ENCODE peak calls at places on chromosomes 1 and 21, in eight cellular contexts. D is HAP-1; U is HEK293T; H is GM23248; X is midbrain; V is ELF-1; B is stimulated activated CD4-positive, alpha-beta T cell treated with anti-CD3 and anti-CD28 coated beads, Interleukin-2, amount 100 ng/mL, for 24 hours; Z is T-helper 2 cell. Y is an unnamed sample.

GRCh38 chr21:31880816-31881215 is 8.0 kb downstream of the HUNK start:
- DNase-seq in D (no peak), U (no peak), H (no peak), X (no peak), V (no peak), B (no peak), Z (no peak), Y (no peak)

GRCh38 chr1:238823416-238823815 is 563.0 kb upstream of the CHRM3 start:
- DNase-seq in D (no peak), U (no peak), H (no peak), X (no peak), V (peak), B (no peak), Z (no peak), Y (no peak)

GRCh38 chr1:118504867-118505266 is 319.8 kb upstream of the SPAG17 start:
- DNase-seq in D (no peak), U (no peak), H (no peak), X (no peak), V (no peak), B (no peak), Z (no peak), Y (no peak)

GRCh38 chr21:31351438-31351837 is 7.4 kb upstream of the TIAM1 start:
- DNase-seq in D (no peak), U (peak), H (peak), X (no peak), V (peak), B (no peak), Z (no peak), Y (no peak)

GRCh38 chr21:42784276-42784675 is 95.1 kb downstream of the WDR4 start:
- DNase-seq in D (no peak), U (no peak), H (no peak), X (no peak), V (no peak), B (no peak), Z (no peak), Y (no peak)

GRCh38 chr1:41537788-41538351 is 53.4 kb upstream of the EDN2 start:
- DNase-seq in D (no peak), U (peak), H (peak), X (no peak), V (no peak), B (no peak), Z (no peak), Y (no peak)

GRCh38 chr21:29302340-29302991 is 3.7 kb downstream of the BACH1 start:
- DNase-seq in D (no peak), U (no peak), H (peak), X (no peak), V (peak), B (no peak), Z (no peak), Y (no peak)

GRCh38 chr1:48760889-48761288 is 15.8 kb downstream of the BEND5 start:
- DNase-seq in D (no peak), U (no peak), H (peak), X (no peak), V (no peak), B (no peak), Z (no peak), Y (no peak)

GRCh38 chr1:215507119-215507518 is 60.0 kb upstream of the KCTD3 start:
- DNase-seq in D (no peak), U (no peak), H (no peak), X (no peak), V (no peak), B (no peak), Z (no peak), Y (no peak)

GRCh38 chr1:208025036-208025435 is 114.1 kb upstream of the CD34 start:
- DNase-seq in D (no peak), U (no peak), H (peak), X (peak), V (no peak), B (no peak), Z (no peak), Y (no peak)

GRCh38 chr1:176897350-176898236 is 266.9 kb downstream of the ASTN1 start:
- DNase-seq in D (peak), U (peak), H (peak), X (peak), V (peak), B (peak), Z (no peak), Y (peak)

GRCh38 chr1:227131193-227131592 is 187.1 kb downstream of the CDC42BPA start:
- DNase-seq in D (no peak), U (peak), H (peak), X (no peak), V (no peak), B (no peak), Z (no peak), Y (peak)

GRCh38 chr1:171350579-171350978 is 36.6 kb downstream of the FMO4 start:
- DNase-seq in D (no peak), U (no peak), H (no peak), X (no peak), V (no peak), B (no peak), Z (no peak), Y (no peak)

GRCh38 chr1:170592591-170593111 is 60.7 kb downstream of the GORAB start:
- DNase-seq in D (no peak), U (no peak), H (peak), X (no peak), V (no peak), B (no peak), Z (no peak), Y (no peak)

GRCh38 chr1:172976222-172977041 is 74.3 kb downstream of the TNFSF18 start:
- DNase-seq in D (no peak), U (no peak), H (peak), X (no peak), V (no peak), B (no peak), Z (no peak), Y (peak)

GRCh38 chr1:202016717-202017384 is 6.5 kb downstream of the ELF3 start:
- DNase-seq in D (no peak), U (no peak), H (no peak), X (no peak), V (no peak), B (no peak), Z (no peak), Y (no peak)

GRCh38 chr1:1630191-1630964 is 1.6 kb upstream of the MMP23B start:
- DNase-seq in D (no peak), U (no peak), H (peak), X (no peak), V (peak), B (peak), Z (peak), Y (no peak)

GRCh38 chr1:107525961-107526360 is 385.1 kb downstream of the NTNG1 start:
- DNase-seq in D (no peak), U (no peak), H (no peak), X (no peak), V (no peak), B (no peak), Z (no peak), Y (peak)

GRCh38 chr1:8643542-8644536 is 173.6 kb downstream of the RERE start:
- DNase-seq in D (no peak), U (no peak), H (no peak), X (no peak), V (no peak), B (no peak), Z (no peak), Y (peak)

GRCh38 chr1:247294282-247294681 is 37.4 kb downstream of the ZNF496 start:
- DNase-seq in D (no peak), U (no peak), H (peak), X (no peak), V (no peak), B (no peak), Z (no peak), Y (no peak)

GRCh38 chr1:206923009-206923960 is 1.5 kb upstream of the FCMR start:
- DNase-seq in D (no peak), U (no peak), H (no peak), X (no peak), V (no peak), B (peak), Z (no peak), Y (no peak)

GRCh38 chr1:203858055-203858454 is 3.3 kb upstream of the SNRPE start:
- DNase-seq in D (no peak), U (no peak), H (peak), X (no peak), V (no peak), B (no peak), Z (no peak), Y (no peak)

GRCh38 chr1:198657550-198658064 is 18.8 kb downstream of the PTPRC start:
- DNase-seq in D (no peak), U (no peak), H (peak), X (no peak), V (no peak), B (no peak), Z (no peak), Y (no peak)

GRCh38 chr1:215111916-215112315 is 29.4 kb downstream of the KCNK2 start:
- DNase-seq in D (peak), U (no peak), H (no peak), X (no peak), V (no peak), B (no peak), Z (no peak), Y (no peak)

GRCh38 chr1:30783244-30783915 is 25.8 kb upstream of the LAPTM5 start:
- DNase-seq in D (peak), U (no peak), H (no peak), X (no peak), V (no peak), B (no peak), Z (no peak), Y (peak)

GRCh38 chr1:197776348-197777082 is 1.2 kb upstream of the DENND1B start:
- DNase-seq in D (no peak), U (no peak), H (peak), X (no peak), V (no peak), B (peak), Z (no peak), Y (no peak)

GRCh38 chr1:85575363-85575995 is 5.1 kb upstream of the CCN1 start:
- DNase-seq in D (no peak), U (no peak), H (no peak), X (no peak), V (no peak), B (no peak), Z (no peak), Y (no peak)

GRCh38 chr1:184860535-184860934 is 105.9 kb upstream of the EDEM3 start:
- DNase-seq in D (no peak), U (no peak), H (peak), X (no peak), V (no peak), B (no peak), Z (no peak), Y (no peak)